ENCODE peak calls at places on chromosomes 6 and 20, in four cellular contexts. One of them, this sample, is unnamed.

GRCh38 chr6:33828764-33829731 is 25.2 kb upstream of the MLN start:
- DNase-seq in AG08395: no peak
- DNase-seq in H7: no peak
- DNase-seq in iPS-NIHi11: no peak
- DNase-seq in this sample: no peak

GRCh38 chr20:50491926-50492634 is 18.1 kb upstream of the PTPN1 start:
- DNase-seq in iPS-NIHi11: no peak
- DNase-seq in H7: no peak
- DNase-seq in AG08395: no peak
- DNase-seq in this sample: no peak

GRCh38 chr20:36210561-36210960 is 25.7 kb upstream of the AAR2 start:
- DNase-seq in AG08395: no peak
- DNase-seq in iPS-NIHi11: peak
- DNase-seq in H7: no peak
- DNase-seq in this sample: no peak

GRCh38 chr6:121319112-121319553 is 15.1 kb downstream of the TBC1D32 start:
- DNase-seq in iPS-NIHi11: peak
- DNase-seq in H7: peak
- DNase-seq in AG08395: peak
- DNase-seq in this sample: peak

GRCh38 chr20:3229798-3230197 is 9.2 kb downstream of the SLC4A11 start:
- DNase-seq in iPS-NIHi11: no peak
- DNase-seq in AG08395: no peak
- DNase-seq in H7: no peak
- DNase-seq in this sample: no peak

GRCh38 chr6:12263403-12263802 is 26.8 kb upstream of the EDN1 start:
- DNase-seq in H7: no peak
- DNase-seq in iPS-NIHi11: no peak
- DNase-seq in AG08395: no peak
- DNase-seq in this sample: no peak

GRCh38 chr20:33653900-33654596 is 8.1 kb upstream of the C20orf144 start:
- DNase-seq in iPS-NIHi11: peak
- DNase-seq in AG08395: no peak
- DNase-seq in H7: peak
- DNase-seq in this sample: no peak

GRCh38 chr20:35988910-35989463 is 20.6 kb downstream of the CNBD2 start:
- DNase-seq in AG08395: peak
- DNase-seq in iPS-NIHi11: no peak
- DNase-seq in H7: no peak
- DNase-seq in this sample: peak

GRCh38 chr6:130613176-130613575 is 214.0 kb upstream of the SMLR1 start:
- DNase-seq in AG08395: no peak
- DNase-seq in iPS-NIHi11: no peak
- DNase-seq in H7: no peak
- DNase-seq in this sample: no peak